ENCODE peak calls at places on chromosomes 11 and 22, in seven cellular contexts. V, W, M, K, S, N and L are unnamed samples.

GRCh38 chr11:1081601-1082311 is 7.1 kb downstream of the MUC2 start:
- DNase-seq in V (no peak), W (peak; percentile 8), M (no peak), K (no peak), S (no peak), N (no peak), L (no peak)

GRCh38 chr11:1072116-1072820 is 2.4 kb upstream of the MUC2 start:
- DNase-seq in V (no peak), W (peak; percentile 60), M (no peak), K (no peak), S (no peak), N (peak; percentile 94), L (no peak)

GRCh38 chr11:122097419-122098001 is 18.5 kb downstream of the BLID start:
- DNase-seq in V (no peak), W (peak; percentile 66), M (no peak), K (no peak), S (no peak), N (peak; percentile 45), L (no peak)

GRCh38 chr22:26672590-26673468 is 15.4 kb downstream of the MIAT start:
- DNase-seq in V (peak; percentile 87), W (peak; percentile 98), M (peak; percentile 85), K (peak; percentile 89), S (peak; percentile 95), N (peak; percentile 87), L (peak; percentile 83)

GRCh38 chr11:110818032-110818687 is 105.9 kb upstream of the ARHGAP20 start:
- DNase-seq in V (no peak), W (no peak), M (no peak), K (no peak), S (no peak), N (peak; percentile 33), L (no peak)

GRCh38 chr22:50002791-50003190 is 9.8 kb downstream of the IL17REL start:
- DNase-seq in V (no peak), W (no peak), M (no peak), K (no peak), S (no peak), N (no peak), L (no peak)

GRCh38 chr11:62336949-62337681 is at the start of gene ASRGL1:
- DNase-seq in V (peak; percentile 72), W (peak; percentile 91), M (peak; percentile 46), K (peak; percentile 82), S (peak; percentile 89), N (peak; percentile 53), L (peak; percentile 59)

GRCh38 chr11:67073908-67074307 is 17.3 kb downstream of the RHOD start:
- DNase-seq in V (no peak), W (no peak), M (no peak), K (no peak), S (no peak), N (no peak), L (no peak)

GRCh38 chr11:11332141-11332710 is 20.8 kb downstream of the CSNK2A3 start:
- DNase-seq in V (no peak), W (peak; percentile 75), M (no peak), K (no peak), S (no peak), N (no peak), L (no peak)

GRCh38 chr22:42544686-42545085 is 9.1 kb upstream of the SERHL2 start:
- DNase-seq in V (no peak), W (peak; percentile 48), M (no peak), K (no peak), S (no peak), N (no peak), L (no peak)

GRCh38 chr11:12187399-12187798 is 77.0 kb downstream of the MICAL2 start:
- DNase-seq in V (no peak), W (no peak), M (no peak), K (peak; percentile 75), S (no peak), N (peak; percentile 86), L (no peak)

GRCh38 chr11:107591446-107592236 is 694 bp downstream of the ELMOD1 start:
- DNase-seq in V (no peak), W (no peak), M (no peak), K (peak; percentile 50), S (no peak), N (no peak), L (no peak)

GRCh38 chr11:132312616-132313210 is 942.3 kb downstream of the NTM start:
- DNase-seq in V (no peak), W (peak; percentile 37), M (no peak), K (peak; percentile 67), S (peak; percentile 14), N (no peak), L (no peak)

GRCh38 chr11:113505541-113506375 is 30.6 kb upstream of the DRD2 start:
- DNase-seq in V (no peak), W (peak; percentile 70), M (peak; percentile 1), K (no peak), S (no peak), N (peak; percentile 64), L (no peak)

GRCh38 chr11:64558065-64558745 is 32.8 kb upstream of the SLC22A12 start:
- DNase-seq in V (no peak), W (no peak), M (no peak), K (no peak), S (no peak), N (no peak), L (no peak)

GRCh38 chr11:71397328-71397860 is 50.8 kb downstream of the DHCR7 start:
- DNase-seq in V (no peak), W (peak; percentile 89), M (no peak), K (no peak), S (peak; percentile 56), N (no peak), L (no peak)

GRCh38 chr11:114308689-114309089 is 12.5 kb downstream of the NNMT start:
- DNase-seq in V (no peak), W (peak; percentile 29), M (no peak), K (no peak), S (no peak), N (no peak), L (no peak)

GRCh38 chr11:108933630-108934029 is 268.8 kb downstream of the DDX10 start:
- DNase-seq in V (no peak), W (no peak), M (no peak), K (no peak), S (no peak), N (no peak), L (no peak)

GRCh38 chr11:35629914-35630313 is 11.7 kb downstream of the FJX1 start:
- DNase-seq in V (no peak), W (no peak), M (peak; percentile 82), K (no peak), S (no peak), N (peak; percentile 99), L (no peak)

GRCh38 chr22:25419247-25420113 is 145.0 kb upstream of the GRK3 start:
- DNase-seq in V (no peak), W (peak; percentile 68), M (no peak), K (no peak), S (no peak), N (no peak), L (no peak)

GRCh38 chr11:81444306-81444705 is 1289.4 kb downstream of the FAM181B start:
- DNase-seq in V (no peak), W (no peak), M (no peak), K (no peak), S (no peak), N (no peak), L (no peak)

GRCh38 chr11:66159585-66159984 is 89.5 kb downstream of the PACS1 start:
- DNase-seq in V (no peak), W (no peak), M (no peak), K (no peak), S (no peak), N (no peak), L (no peak)

GRCh38 chr11:72441647-72442267 is 7.4 kb upstream of the CLPB start:
- DNase-seq in V (no peak), W (no peak), M (no peak), K (no peak), S (peak; percentile 22), N (no peak), L (no peak)

GRCh38 chr11:30586251-30587144 is at the start of gene MPPED2:
- DNase-seq in V (no peak), W (peak; percentile 22), M (no peak), K (peak; percentile 83), S (peak; percentile 36), N (no peak), L (no peak)

GRCh38 chr22:47837703-47838102 is 1075.3 kb downstream of the TBC1D22A start:
- DNase-seq in V (no peak), W (peak; percentile 26), M (peak; percentile 14), K (no peak), S (peak; percentile 57), N (peak; percentile 43), L (no peak)